ENCODE peak calls at places on chromosomes 11 and 22, in six cellular contexts. Z, L, F, X, H and T are unnamed samples.

GRCh38 chr22:42688241-42688913 is 32.3 kb downstream of the A4GALT start:
- DNase-seq in Z (no peak), X (peak; percentile 33), H (no peak), L (peak; percentile 86), F (no peak), T (peak; percentile 19)

GRCh38 chr22:18122254-18122554 is 11.6 kb downstream of the TUBA8 start:
- DNase-seq in F (no peak), Z (no peak), H (no peak), X (no peak), L (no peak), T (no peak)

GRCh38 chr11:57233702-57234101 is 3.3 kb downstream of the APLNR start:
- DNase-seq in L (no peak), Z (no peak), X (no peak), H (no peak), F (no peak), T (no peak)

GRCh38 chr11:1125803-1126202 is 31.9 kb upstream of the MUC5AC start:
- DNase-seq in F (no peak), H (no peak), Z (no peak), L (no peak), X (no peak), T (no peak)

GRCh38 chr11:111400595-111400994 is 21.5 kb upstream of the POU2AF1 start:
- DNase-seq in H (no peak), X (no peak), Z (no peak), L (no peak), F (no peak), T (no peak)

GRCh38 chr22:44024288-44024908 is at the start of gene PARVB:
- DNase-seq in F (no peak), L (peak; percentile 26), Z (no peak), X (no peak), H (no peak), T (no peak)

GRCh38 chr22:46907578-46908215 is 145.2 kb downstream of the TBC1D22A start:
- DNase-seq in X (no peak), L (no peak), F (no peak), H (no peak), Z (no peak), T (no peak)

GRCh38 chr11:116694815-116695590 is 77.8 kb downstream of the BUD13 start:
- DNase-seq in X (no peak), Z (no peak), L (no peak), H (no peak), F (no peak), T (no peak)

GRCh38 chr11:1827931-1828330 is 6.9 kb upstream of the SYT8 start:
- DNase-seq in L (no peak), Z (no peak), X (no peak), H (no peak), F (no peak), T (no peak)

GRCh38 chr11:123519055-123519796 is 89.2 kb downstream of the GRAMD1B start:
- DNase-seq in X (no peak), H (no peak), F (no peak), Z (no peak), L (no peak), T (no peak)

GRCh38 chr11:93728792-93729128 is 12.5 kb downstream of the TAF1D start:
- DNase-seq in Z (no peak), X (no peak), H (no peak), L (no peak), F (no peak), T (no peak)

GRCh38 chr11:57980201-57980600 is 43.5 kb upstream of the OR9Q1 start:
- DNase-seq in L (no peak), X (no peak), H (no peak), F (no peak), Z (no peak), T (no peak)

GRCh38 chr11:62574363-62575057 is 819 bp upstream of the EEF1G start:
- DNase-seq in L (no peak), H (no peak), F (peak; percentile 24), Z (no peak), X (no peak), T (peak; percentile 47)

GRCh38 chr11:119666463-119667131 is 62.4 kb downstream of the NECTIN1 start:
- DNase-seq in Z (peak; percentile 18), H (peak; percentile 11), F (peak; percentile 92), L (peak; percentile 66), X (peak; percentile 32), T (peak; percentile 56)

GRCh38 chr11:44564653-44565007 is 833 bp upstream of the CD82 start:
- DNase-seq in H (no peak), X (peak; percentile 50), F (no peak), Z (no peak), L (peak; percentile 74), T (peak; percentile 96)

GRCh38 chr22:44703269-44703870 is 1.4 kb downstream of the PRR5 start:
- DNase-seq in X (no peak), L (no peak), F (no peak), H (no peak), Z (no peak), T (no peak)

GRCh38 chr11:34266987-34267386 is 90.8 kb downstream of the ABTB2 start:
- DNase-seq in F (no peak), X (no peak), H (no peak), L (no peak), Z (no peak), T (no peak)

GRCh38 chr11:909406-909805 is 1.2 kb downstream of the CHID1 start:
- DNase-seq in Z (no peak), X (no peak), H (no peak), L (no peak), F (no peak), T (no peak)

GRCh38 chr22:36510966-36511881 is 4.4 kb upstream of the FOXRED2 start:
- DNase-seq in F (no peak), Z (no peak), X (peak; percentile 14), H (no peak), L (peak; percentile 57), T (peak; percentile 12)

GRCh38 chr22:37661160-37661924 is 2.8 kb downstream of the PDXP start:
- DNase-seq in Z (no peak), H (no peak), F (no peak), L (no peak), X (peak; percentile 59), T (peak; percentile 3)

GRCh38 chr22:23397008-23397617 is 183.0 kb downstream of the IGLL1 start:
- DNase-seq in F (no peak), H (no peak), L (no peak), Z (no peak), X (no peak), T (no peak)

GRCh38 chr11:18312663-18313420 is 9.1 kb downstream of the HPS5 start:
- DNase-seq in L (no peak), F (no peak), X (no peak), H (no peak), Z (no peak), T (no peak)

GRCh38 chr22:19986011-19986409 is 30.6 kb downstream of the ARVCF start:
- DNase-seq in X (no peak), H (no peak), L (no peak), F (no peak), Z (no peak), T (no peak)

GRCh38 chr11:112453601-112454577 is 193.2 kb upstream of the PLET1 start:
- DNase-seq in Z (peak; percentile 9), X (no peak), H (no peak), F (peak; percentile 21), L (peak; percentile 42), T (peak; percentile 14)

GRCh38 chr11:134477486-134477885 is 65.4 kb upstream of the B3GAT1 start:
- DNase-seq in X (no peak), L (no peak), F (no peak), H (no peak), Z (no peak), T (no peak)

GRCh38 chr11:32435947-32436750 is 810 bp upstream of the WT1 start:
- DNase-seq in Z (no peak), X (no peak), L (no peak), F (no peak), H (no peak), T (no peak)

GRCh38 chr22:49667236-49667635 is 160.4 kb downstream of the BRD1 start:
- DNase-seq in H (no peak), Z (no peak), F (peak; percentile 40), X (no peak), L (no peak), T (no peak)

GRCh38 chr11:290621-291231 is 1.8 kb downstream of the PGGHG start:
- DNase-seq in H (no peak), F (no peak), L (no peak), Z (no peak), X (no peak), T (no peak)

GRCh38 chr11:65423516-65424199 is 1.1 kb downstream of the NEAT1 start:
- DNase-seq in X (no peak), Z (no peak), F (no peak), H (no peak), L (peak; percentile 22), T (no peak)

GRCh38 chr22:44460287-44461082 is 37.5 kb downstream of the RTL6 start:
- DNase-seq in H (no peak), F (no peak), L (no peak), X (no peak), Z (no peak), T (no peak)

GRCh38 chr22:27581688-27582087 is 219.9 kb downstream of the MN1 start:
- DNase-seq in X (no peak), F (no peak), H (no peak), Z (no peak), L (no peak), T (no peak)

GRCh38 chr11:70610561-70610960 is 212.2 kb downstream of the CTTN start:
- DNase-seq in F (no peak), X (no peak), L (no peak), Z (no peak), H (no peak), T (no peak)

GRCh38 chr11:68724293-68724692 is 27.0 kb downstream of the TESMIN start:
- DNase-seq in H (no peak), X (no peak), F (no peak), Z (no peak), L (no peak), T (no peak)

GRCh38 chr22:27773236-27773550 is 28.4 kb downstream of the MN1 start:
- DNase-seq in X (no peak), F (no peak), H (no peak), Z (no peak), L (no peak), T (no peak)

GRCh38 chr22:27610863-27611786 is 190.4 kb downstream of the MN1 start:
- DNase-seq in L (no peak), H (no peak), X (no peak), F (no peak), Z (no peak), T (no peak)

GRCh38 chr11:8356731-8357504 is 93.2 kb upstream of the LMO1 start:
- DNase-seq in Z (no peak), H (no peak), F (no peak), L (no peak), X (no peak), T (no peak)

GRCh38 chr22:50170453-50171318 is at the start of gene PANX2:
- DNase-seq in H (no peak), Z (no peak), L (no peak), F (no peak), X (no peak), T (peak; percentile 14)

GRCh38 chr22:49403102-49403501 is 424.6 kb downstream of the BRD1 start:
- DNase-seq in H (no peak), F (no peak), X (no peak), L (no peak), Z (no peak), T (no peak)